ENCODE peak calls at places on chromosomes 5 and 9, in ten cellular contexts. O is heart left ventricle, Y is Peyer's patch, B is NB4, F is ovary, Z is breast epithelium, I is HepG2, T is spleen, W is erythroblast, U is body of pancreas. H is an unnamed sample.

GRCh38 chr9:25461416-25461815 is 216.8 kb downstream of the TUSC1 start:
- DNase-seq in Z (no peak), B (no peak), W (no peak), I (no peak), F (no peak), T (no peak), Y (no peak), O (no peak), U (no peak), H (no peak)

GRCh38 chr5:169296456-169297220 is 4.3 kb downstream of the SLIT3 start:
- DNase-seq in I (no peak), B (no peak), Z (no peak), W (no peak), U (peak), O (no peak), F (no peak), T (no peak), Y (no peak), H (no peak)

GRCh38 chr9:87223397-87224246 is 274.0 kb upstream of the DAPK1 start:
- DNase-seq in I (no peak), U (no peak), F (no peak), O (no peak), Y (no peak), Z (peak), W (no peak), B (no peak), T (no peak), H (no peak)

GRCh38 chr9:109956811-109957440 is 176.9 kb downstream of the PALM2AKAP2 start:
- DNase-seq in B (no peak), F (no peak), W (no peak), O (no peak), I (no peak), T (no peak), U (no peak), Y (no peak), Z (no peak), H (no peak)

GRCh38 chr5:40680741-40681350 is 1.1 kb downstream of the PTGER4 start:
- DNase-seq in B (peak), U (peak), O (no peak), Y (peak), I (no peak), W (no peak), T (peak), Z (no peak), F (no peak), H (no peak)

GRCh38 chr5:147854331-147854730 is 22.9 kb upstream of the SPINK1 start:
- DNase-seq in Y (no peak), O (no peak), I (no peak), T (no peak), B (no peak), Z (no peak), U (no peak), W (no peak), F (no peak), H (no peak)

GRCh38 chr9:70021026-70021571 is 22.5 kb upstream of the MAMDC2 start:
- DNase-seq in O (peak), U (no peak), Z (no peak), T (no peak), W (no peak), B (no peak), Y (no peak), I (no peak), F (no peak), H (no peak)

GRCh38 chr9:81771606-81772005 is 82.3 kb upstream of the TLE1 start:
- DNase-seq in W (no peak), Z (no peak), B (peak), I (no peak), O (no peak), U (no peak), T (no peak), Y (no peak), F (no peak), H (no peak)

GRCh38 chr5:112907166-112907611 is 14.8 kb downstream of the REEP5 start:
- DNase-seq in Z (no peak), I (no peak), U (no peak), T (no peak), O (no peak), Y (no peak), F (no peak), B (no peak), W (no peak), H (no peak)

GRCh38 chr9:88653926-88654325 is 118.9 kb downstream of the NXNL2 start:
- DNase-seq in I (no peak), B (no peak), O (no peak), T (no peak), U (no peak), Z (no peak), Y (no peak), W (no peak), F (no peak), H (no peak)

GRCh38 chr5:41863871-41864486 is 6.2 kb downstream of the OXCT1 start:
- DNase-seq in O (no peak), F (no peak), W (no peak), T (no peak), Z (no peak), Y (no peak), B (no peak), I (no peak), U (no peak), H (no peak)

GRCh38 chr9:105710638-105711037 is 16.3 kb downstream of the TMEM38B start:
- DNase-seq in W (no peak), Z (no peak), B (no peak), Y (no peak), O (no peak), T (no peak), F (no peak), I (no peak), U (no peak), H (no peak)

GRCh38 chr5:136054133-136054996 is 25.6 kb downstream of the TGFBI start:
- DNase-seq in W (no peak), U (no peak), Y (peak), I (no peak), F (no peak), B (no peak), Z (no peak), T (peak), O (no peak), H (no peak)

GRCh38 chr5:136055612-136056302 is 27.0 kb downstream of the TGFBI start:
- DNase-seq in T (peak), U (no peak), I (no peak), B (no peak), W (no peak), Z (no peak), O (no peak), F (no peak), Y (peak), H (no peak)

GRCh38 chr5:136052692-136053335 is 24.0 kb downstream of the TGFBI start:
- DNase-seq in B (no peak), W (no peak), F (no peak), I (no peak), U (no peak), T (peak), O (no peak), Z (no peak), Y (peak), H (no peak)

GRCh38 chr5:136051486-136052220 is 22.9 kb downstream of the TGFBI start:
- DNase-seq in I (no peak), U (no peak), W (no peak), O (no peak), B (no peak), Y (peak), F (no peak), T (peak), Z (no peak), H (no peak)

GRCh38 chr5:136053336-136054121 is 24.7 kb downstream of the TGFBI start:
- DNase-seq in U (no peak), B (no peak), O (peak), W (no peak), Y (peak), T (peak), I (peak), F (no peak), Z (peak), H (no peak)
- TF ChIP-seq POLR2A in U (no peak), B (no peak), O (no peak), W (no peak), Y (no peak), T (no peak), I (peak), F (no peak), Z (no peak), H (no peak)

GRCh38 chr5:177440211-177440989 is 6.2 kb upstream of the PRR7 start:
- DNase-seq in W (no peak), I (no peak), Y (no peak), B (no peak), Z (no peak), O (no peak), F (no peak), U (no peak), T (no peak), H (no peak)

GRCh38 chr5:177435847-177436536 is 9.5 kb downstream of the GRK6 start:
- DNase-seq in I (no peak), Y (no peak), U (no peak), O (no peak), T (no peak), W (no peak), F (no peak), B (peak), Z (no peak), H (no peak)

GRCh38 chr5:177439518-177440053 is 7.0 kb upstream of the PRR7 start:
- DNase-seq in T (no peak), W (no peak), U (no peak), O (no peak), I (no peak), Y (no peak), B (no peak), F (no peak), Z (no peak), H (no peak)

GRCh38 chr5:177437623-177438022 is 9.0 kb upstream of the PRR7 start:
- DNase-seq in Y (no peak), F (no peak), U (no peak), W (no peak), T (no peak), Z (no peak), I (no peak), O (no peak), B (peak), H (no peak)

DNA sequence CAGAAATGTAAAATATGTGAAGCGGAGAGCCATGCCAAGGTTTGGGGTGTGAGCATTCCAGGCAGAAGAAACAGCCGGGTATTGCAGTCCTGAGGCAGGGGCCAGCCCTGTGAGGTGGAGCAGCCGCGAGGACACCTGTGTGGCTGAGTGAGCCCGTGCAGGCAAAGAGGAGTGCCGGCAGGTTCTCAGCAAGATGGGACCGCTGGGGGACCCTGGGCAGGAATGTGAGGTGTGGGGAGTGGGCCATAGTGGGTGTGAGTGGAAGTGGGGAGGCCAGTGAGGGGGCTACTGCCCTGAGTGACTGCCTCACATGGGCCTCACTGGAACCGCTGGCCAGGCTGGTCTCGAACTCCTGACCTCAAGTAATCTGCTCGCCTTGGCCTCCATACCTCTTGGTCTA is 8.1 kb upstream of the PRR7 start:
- DNase-seq in Z (no peak), Y (no peak), U (no peak), B (no peak), T (no peak), W (no peak), O (no peak), I (no peak), F (no peak), H (no peak)
- TF ChIP-seq POLR2A in Z (no peak), Y (no peak), U (no peak), B (no peak), T (no peak), W (no peak), O (no peak), I (no peak), F (no peak), H (no peak)

GRCh38 chr9:99020786-99021436 is 77.2 kb downstream of the COL15A1 start:
- DNase-seq in B (no peak), Y (no peak), T (no peak), W (no peak), F (no peak), O (no peak), I (no peak), Z (no peak), U (no peak), H (peak)
- TF ChIP-seq POLR2A in B (no peak), Y (no peak), T (no peak), W (no peak), F (no peak), O (no peak), I (no peak), Z (no peak), U (no peak), H (no peak)

DNA sequence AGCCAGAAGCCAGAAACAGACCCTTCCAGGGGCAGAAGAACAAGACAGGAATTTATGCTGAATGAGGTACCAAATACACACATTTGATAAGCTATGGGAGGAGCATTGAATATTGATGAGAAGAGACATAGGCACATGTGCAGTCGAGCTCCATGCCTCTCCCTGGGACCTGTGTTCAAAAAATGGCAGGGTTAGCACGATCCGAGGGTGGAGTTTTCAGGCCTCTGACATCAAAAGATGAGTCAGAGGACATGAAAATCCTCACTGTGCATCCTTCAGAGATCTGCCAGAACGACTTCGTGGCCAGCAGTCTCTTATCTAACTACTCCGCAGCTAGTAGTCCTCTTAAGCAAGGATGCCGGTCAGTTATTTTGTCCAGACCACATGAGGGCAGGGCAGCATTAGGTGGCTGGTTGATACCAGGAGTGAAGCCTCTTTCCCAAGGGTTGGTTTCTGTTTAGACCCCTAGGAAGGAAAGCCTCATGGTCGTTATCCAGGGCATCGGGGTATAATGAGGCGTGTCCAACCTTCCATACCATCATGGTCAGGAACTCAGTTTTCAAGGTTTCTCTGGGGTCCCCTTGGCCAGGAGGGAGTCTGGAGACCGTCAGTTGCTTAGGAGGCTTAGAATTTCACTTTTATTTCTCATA is 11.6 kb upstream of the CMBL start:
- DNase-seq in I (peak), T (no peak), W (peak), O (peak), Z (no peak), Y (no peak), B (no peak), U (no peak), F (peak), H (no peak)
- TF ChIP-seq POLR2A in I (no peak), T (no peak), W (no peak), O (no peak), Z (no peak), Y (no peak), B (no peak), U (no peak), F (no peak), H (no peak)

GRCh38 chr9:131727795-131728545 is 11.9 kb downstream of the RAPGEF1 start:
- DNase-seq in Y (no peak), I (no peak), B (peak), T (no peak), O (no peak), W (no peak), Z (no peak), F (no peak), U (no peak), H (no peak)
- TF ChIP-seq POLR2A in Y (no peak), I (no peak), B (no peak), T (no peak), O (no peak), W (no peak), Z (no peak), F (no peak), U (no peak), H (no peak)

DNA sequence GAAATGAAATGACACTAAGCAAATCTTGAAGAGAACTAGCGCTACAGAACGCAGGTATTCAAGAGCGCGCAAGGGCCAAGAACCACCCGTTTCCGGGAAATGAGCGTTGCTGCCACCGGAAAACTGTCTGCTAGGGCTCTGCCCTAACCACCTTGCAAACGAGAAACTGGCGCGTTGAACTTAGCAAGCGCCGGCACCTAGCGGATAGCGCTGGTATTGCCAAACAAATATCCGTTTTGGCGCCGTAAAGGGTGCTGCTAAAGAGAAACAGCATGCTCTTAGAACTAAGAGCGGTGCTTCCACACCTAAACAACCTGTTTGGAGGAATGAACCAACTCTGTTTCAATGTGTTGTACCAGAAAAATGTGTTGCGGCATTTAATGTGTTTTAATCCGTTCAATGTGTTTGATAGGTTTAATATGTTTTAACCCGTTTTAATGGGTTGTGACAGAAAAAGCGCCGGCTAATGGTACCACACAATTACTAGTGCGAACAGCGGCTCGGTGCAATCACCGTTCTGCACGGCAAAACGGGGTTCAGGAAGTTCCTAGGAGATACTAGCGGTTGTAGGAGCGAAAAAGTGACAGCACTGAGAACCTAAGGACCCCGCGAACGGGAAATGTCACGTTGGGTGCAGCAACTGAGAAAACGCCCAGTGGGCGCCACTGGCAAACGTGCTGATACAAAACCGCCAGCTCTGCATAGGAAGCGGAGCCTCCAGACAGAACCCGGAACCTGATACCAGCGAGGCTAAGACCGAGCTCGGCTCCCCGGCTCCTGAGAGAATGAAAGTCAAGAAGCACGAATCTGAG is at the start of gene ANXA2R:
- DNase-seq in U (peak), F (peak), B (peak), T (peak), O (peak), I (peak), Z (peak), Y (peak), W (peak), H (no peak)
- TF ChIP-seq POLR2A in U (no peak), F (no peak), B (peak), T (no peak), O (no peak), I (no peak), Z (no peak), Y (peak), W (peak), H (no peak)

GRCh38 chr5:141638771-141639170 is 2.0 kb downstream of the RELL2 start:
- DNase-seq in Z (no peak), I (no peak), T (no peak), W (no peak), B (no peak), U (no peak), Y (no peak), F (no peak), O (no peak), H (no peak)
- TF ChIP-seq POLR2A in Z (no peak), I (no peak), T (no peak), W (no peak), B (no peak), U (no peak), Y (no peak), F (no peak), O (no peak), H (no peak)

DNA sequence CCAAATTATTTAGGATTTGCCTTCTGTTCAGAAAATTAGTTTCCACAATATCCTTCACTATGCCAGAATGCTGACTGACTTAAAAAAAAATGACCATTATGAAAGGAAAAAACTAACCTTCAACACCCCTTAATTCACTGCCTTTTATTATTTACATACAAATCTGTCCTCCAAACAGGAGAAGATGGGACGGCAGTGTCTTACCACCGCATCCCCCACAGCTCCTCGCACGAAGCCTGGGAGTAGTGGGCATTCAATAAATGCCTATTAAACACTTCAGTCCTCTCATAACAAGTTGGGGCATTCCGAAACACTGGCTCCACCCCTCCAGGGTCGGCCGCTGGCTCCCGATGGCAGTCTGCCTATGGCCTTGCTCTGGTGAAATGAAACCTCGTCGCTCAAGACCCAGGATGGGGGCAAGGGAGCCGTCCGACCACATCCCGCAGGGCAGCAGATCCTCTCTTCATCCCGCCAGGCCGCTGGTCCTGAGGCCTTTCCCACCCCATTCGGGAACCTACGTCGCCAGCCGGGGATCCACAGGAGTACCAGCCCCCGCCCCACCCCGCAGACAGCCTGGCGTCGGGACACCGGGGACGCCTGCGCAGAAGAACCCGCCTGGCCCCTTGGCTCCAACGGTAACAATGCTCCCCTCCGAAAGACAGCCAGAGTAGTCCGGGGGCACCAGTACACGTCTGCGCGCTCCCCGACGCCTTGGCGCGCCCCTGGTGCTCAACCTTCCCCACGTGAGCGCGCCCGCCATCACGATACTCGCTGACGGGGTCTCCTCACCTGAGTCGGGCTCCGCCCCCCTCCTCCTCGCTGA is 613 bp downstream of the ZBTB5 start:
- DNase-seq in W (peak), U (peak), T (peak), I (no peak), Z (peak), F (peak), Y (no peak), O (peak), B (peak), H (peak)
- TF ChIP-seq POLR2A in W (no peak), U (peak), T (no peak), I (peak), Z (no peak), F (no peak), Y (peak), O (peak), B (peak), H (no peak)

GRCh38 chr9:37363124-37363523 is 59.4 kb upstream of the GRHPR start:
- DNase-seq in B (no peak), U (no peak), I (no peak), O (no peak), F (no peak), Y (no peak), T (no peak), W (no peak), Z (no peak), H (no peak)

GRCh38 chr9:37369671-37370070 is 52.8 kb upstream of the GRHPR start:
- DNase-seq in F (no peak), T (no peak), Z (no peak), U (no peak), W (no peak), O (no peak), Y (peak), B (no peak), I (no peak), H (no peak)

GRCh38 chr9:37362430-37362829 is 60.1 kb upstream of the GRHPR start:
- DNase-seq in T (no peak), Z (no peak), U (no peak), Y (no peak), O (no peak), W (no peak), I (no peak), F (no peak), B (no peak), H (no peak)

GRCh38 chr9:37364136-37364535 is 58.4 kb upstream of the GRHPR start:
- DNase-seq in U (no peak), Z (no peak), W (no peak), Y (no peak), O (no peak), F (no peak), I (no peak), T (no peak), B (no peak), H (peak)

DNA sequence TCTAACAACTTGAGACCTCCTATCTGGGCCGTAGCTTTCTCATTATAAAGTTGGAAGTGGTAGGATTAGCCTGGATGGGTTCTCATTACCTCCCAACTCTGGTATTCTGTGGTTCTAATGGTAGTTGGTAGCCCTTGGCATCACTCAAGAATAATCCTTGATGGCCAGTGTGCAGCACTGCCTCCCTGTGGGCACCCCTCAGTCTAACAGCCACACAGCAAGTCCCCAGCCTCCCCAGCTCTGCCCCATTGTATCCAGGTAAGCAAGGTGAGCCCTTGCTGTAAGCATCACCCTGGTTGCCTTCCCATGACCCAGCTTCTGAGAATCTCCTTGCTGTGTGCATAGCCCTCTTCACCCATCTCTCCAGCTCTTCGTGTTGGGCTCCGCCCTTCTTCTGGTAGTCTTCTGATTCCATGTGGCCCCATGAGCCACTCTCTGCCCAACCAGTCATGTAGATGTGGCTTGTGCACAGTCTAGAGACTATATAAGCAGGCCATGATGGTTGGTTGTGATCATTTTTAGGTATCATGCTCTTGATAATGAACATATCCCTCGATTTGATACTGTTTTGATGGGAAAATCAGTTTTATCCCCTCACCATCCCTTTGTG is 57.6 kb upstream of the GRHPR start:
- DNase-seq in F (no peak), Z (no peak), O (no peak), W (peak), I (no peak), Y (no peak), T (no peak), U (no peak), B (peak), H (peak)
- TF ChIP-seq POLR2A in F (no peak), Z (no peak), O (no peak), W (no peak), I (no peak), Y (no peak), T (no peak), U (no peak), B (no peak), H (no peak)

H was measured in vagina.